ENCODE peak calls at places on chromosomes 5 and 9, in four cellular contexts. Z, J, S and E are unnamed samples.

GRCh38 chr9:120610975-120611689 is 31.2 kb upstream of the CDK5RAP2 start:
- DNase-seq in Z (no peak), J (peak), S (no peak), E (no peak)

GRCh38 chr9:124315856-124316255 is 58.1 kb downstream of the NEK6 start:
- DNase-seq in Z (no peak), J (no peak), S (no peak), E (no peak)

GRCh38 chr9:84325347-84325982 is 15.1 kb downstream of the SLC28A3 start:
- DNase-seq in Z (no peak), J (no peak), S (no peak), E (no peak)

GRCh38 chr5:150279618-150280017 is 10.0 kb downstream of the CAMK2A start:
- DNase-seq in Z (no peak), J (no peak), S (no peak), E (peak)

GRCh38 chr9:37060821-37061220 is 26.8 kb upstream of the PAX5 start:
- DNase-seq in Z (no peak), J (no peak), S (no peak), E (no peak)

GRCh38 chr9:108609227-108609894 is 246.4 kb downstream of the ACTL7B start:
- DNase-seq in Z (no peak), J (no peak), S (no peak), E (no peak)

GRCh38 chr5:87229780-87230179 is 37.9 kb upstream of the RASA1 start:
- DNase-seq in Z (no peak), J (no peak), S (no peak), E (no peak)

GRCh38 chr5:170483701-170484458 is 19.9 kb upstream of the KCNIP1 start:
- DNase-seq in Z (no peak), J (no peak), S (peak), E (no peak)

GRCh38 chr5:180139731-180140626 is 68.4 kb upstream of the RNF130 start:
- DNase-seq in Z (no peak), J (no peak), S (no peak), E (peak)

GRCh38 chr9:22097712-22098111 is 88.6 kb upstream of the CDKN2B start:
- DNase-seq in Z (no peak), J (no peak), S (no peak), E (no peak)

GRCh38 chr5:163384669-163385068 is 52.7 kb upstream of the CCNG1 start:
- DNase-seq in Z (no peak), J (no peak), S (no peak), E (no peak)

GRCh38 chr9:129487658-129488483 is 133.0 kb downstream of the C9orf50 start:
- DNase-seq in Z (no peak), J (no peak), S (no peak), E (no peak)

GRCh38 chr5:81268797-81269196 is 32.6 kb upstream of the ZCCHC9 start:
- DNase-seq in Z (no peak), J (peak), S (peak), E (no peak)

GRCh38 chr5:98065261-98065909 is 708.1 kb upstream of the RGMB start:
- DNase-seq in Z (no peak), J (no peak), S (no peak), E (no peak)

GRCh38 chr9:99050924-99051323 is 54.0 kb upstream of the TGFBR1 start:
- DNase-seq in Z (no peak), J (no peak), S (no peak), E (no peak)
- TF ChIP-seq PBX3 in Z (no peak), J (no peak), S (no peak), E (no peak)

GRCh38 chr5:135236951-135237791 is 161.9 kb downstream of the MACROH2A1 start:
- DNase-seq in Z (no peak), J (no peak), S (no peak), E (no peak)
- TF ChIP-seq RAD21 in Z (no peak), J (no peak), S (no peak), E (no peak)

GRCh38 chr5:21071986-21072385 is 1084.0 kb upstream of the CDH18 start:
- DNase-seq in Z (no peak), J (no peak), S (no peak), E (no peak)

GRCh38 chr5:21070871-21071270 is 1082.9 kb upstream of the CDH18 start:
- DNase-seq in Z (no peak), J (no peak), S (no peak), E (no peak)

GRCh38 chr5:21067724-21068123 is 1079.7 kb upstream of the CDH18 start:
- DNase-seq in Z (no peak), J (no peak), S (no peak), E (no peak)

DNA sequence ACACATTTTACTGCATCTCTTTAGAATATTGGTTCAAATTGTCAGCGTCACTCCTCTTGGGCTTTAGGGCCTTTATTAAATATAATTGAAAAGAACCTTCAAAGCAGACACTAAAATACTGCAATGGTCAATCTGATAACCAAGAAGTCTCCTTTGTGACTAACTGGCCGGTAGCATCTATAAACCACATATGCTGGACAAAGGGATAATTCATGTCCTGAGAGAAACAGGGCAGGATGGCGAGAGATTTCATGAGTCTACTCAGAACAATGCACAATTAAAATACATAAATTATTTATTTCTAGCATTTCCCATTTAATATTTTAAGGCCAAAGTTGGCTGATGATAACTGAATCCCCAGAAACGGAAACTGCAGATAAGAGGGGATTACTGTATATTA is 1083.4 kb upstream of the CDH18 start:
- DNase-seq in Z (no peak), J (no peak), S (no peak), E (no peak)
- TF ChIP-seq PBX3 in Z (no peak), J (no peak), S (no peak), E (no peak)

GRCh38 chr5:55691265-55692105 is 20.6 kb downstream of the SLC38A9 start:
- DNase-seq in Z (no peak), J (peak), S (peak), E (peak)
- TF ChIP-seq RAD21 in Z (peak), J (peak), S (peak), E (peak)

DNA sequence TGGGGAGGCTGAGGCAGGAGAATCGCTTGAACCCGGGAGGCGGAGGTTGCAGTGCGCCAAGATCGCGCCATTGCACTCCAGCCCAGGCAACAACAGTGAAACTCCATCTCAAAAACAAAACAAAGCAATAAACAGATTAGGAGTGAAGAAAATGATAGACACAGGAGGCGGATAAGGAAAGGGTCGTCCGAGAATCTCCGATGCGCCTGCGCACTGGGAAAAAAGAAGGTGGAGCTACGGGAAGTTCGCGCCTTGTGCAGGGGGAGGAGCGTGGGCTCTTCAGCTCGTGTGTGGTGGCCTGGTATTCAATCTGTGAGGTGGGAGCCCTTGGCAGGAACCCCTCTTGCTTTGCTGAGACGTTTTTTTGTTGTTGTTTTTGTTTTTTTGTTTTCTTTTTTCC is 47.3 kb downstream of the GNA14 start:
- DNase-seq in Z (no peak), J (no peak), S (no peak), E (no peak)
- TF ChIP-seq PBX3 in Z (no peak), J (no peak), S (no peak), E (no peak)

GRCh38 chr5:31066655-31067328 is 126.7 kb upstream of the CDH6 start:
- DNase-seq in Z (no peak), J (no peak), S (no peak), E (no peak)
- TF ChIP-seq RAD21 in Z (no peak), J (no peak), S (no peak), E (no peak)

GRCh38 chr9:112198646-112199045 is 23.5 kb upstream of the SUSD1 start:
- DNase-seq in Z (no peak), J (no peak), S (no peak), E (no peak)

GRCh38 chr9:112200699-112201098 is 25.6 kb upstream of the SUSD1 start:
- DNase-seq in Z (no peak), J (no peak), S (no peak), E (no peak)

GRCh38 chr9:112207451-112207850 is 32.4 kb upstream of the SUSD1 start:
- DNase-seq in Z (no peak), J (no peak), S (no peak), E (no peak)

GRCh38 chr9:112203536-112203935 is 28.4 kb upstream of the SUSD1 start:
- DNase-seq in Z (no peak), J (no peak), S (no peak), E (no peak)
- TF ChIP-seq PBX3 in Z (no peak), J (no peak), S (no peak), E (no peak)

GRCh38 chr9:136876476-136876875 is 9.8 kb upstream of the TRAF2 start:
- DNase-seq in Z (no peak), J (no peak), S (no peak), E (no peak)

GRCh38 chr9:136880651-136881050 is 5.7 kb upstream of the TRAF2 start:
- DNase-seq in Z (no peak), J (no peak), S (no peak), E (no peak)

DNA sequence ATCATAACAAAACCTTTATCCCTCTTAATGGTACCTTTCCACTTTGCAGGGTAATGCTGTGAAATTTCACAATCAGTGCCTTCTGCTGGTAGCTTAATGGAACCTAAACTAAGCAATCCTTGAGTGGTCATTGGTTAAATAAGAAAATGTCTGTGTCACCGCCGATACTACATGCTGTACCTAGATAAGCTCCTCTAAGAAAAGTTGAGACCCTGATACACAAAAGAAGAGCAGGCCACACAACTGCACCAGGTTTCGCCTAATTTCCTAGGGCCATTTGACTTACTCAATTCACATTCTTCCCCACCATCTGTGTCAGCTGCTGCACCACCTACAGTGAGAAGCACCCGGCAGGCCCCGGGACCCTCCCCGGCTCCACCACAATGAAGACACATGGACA is 9.0 kb upstream of the EDF1 start:
- DNase-seq in Z (no peak), J (no peak), S (no peak), E (no peak)
- TF ChIP-seq RAD21 in Z (no peak), J (no peak), S (no peak), E (no peak)

DNA sequence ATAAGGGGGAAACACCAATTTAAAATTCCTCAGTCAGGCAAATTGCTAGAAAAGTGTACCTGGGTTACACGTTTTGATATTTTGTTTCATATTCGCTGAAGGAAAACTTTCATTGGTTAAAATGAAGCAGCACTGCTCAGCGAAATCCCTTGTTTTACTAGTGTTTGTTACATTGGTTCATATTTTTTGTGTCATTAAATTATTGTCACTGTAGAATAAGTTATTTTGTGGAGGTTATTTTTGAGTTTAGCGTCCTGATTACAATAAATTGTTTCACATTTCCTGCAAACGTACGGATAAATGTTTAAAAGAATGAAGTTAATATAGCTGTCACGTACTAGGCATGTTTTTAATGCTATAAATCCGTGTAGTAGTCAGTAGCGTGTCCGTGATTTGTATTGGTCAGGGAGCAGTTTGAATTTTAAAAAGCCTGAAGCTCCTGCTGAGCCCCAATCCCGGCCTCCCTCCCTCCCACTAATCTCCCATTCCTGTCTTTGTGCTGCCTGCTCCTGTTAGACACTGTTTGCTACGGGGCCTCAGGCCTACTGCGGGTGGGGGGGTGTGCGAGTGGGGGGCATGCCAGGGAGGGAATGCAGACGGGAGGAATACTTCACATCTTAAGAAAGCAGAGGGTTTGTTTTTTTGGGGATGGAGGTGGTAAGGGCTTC is 2.0 kb downstream of the NIPBL start:
- DNase-seq in Z (no peak), J (peak), S (no peak), E (peak)
- TF ChIP-seq PBX3 in Z (no peak), J (no peak), S (no peak), E (no peak)

GRCh38 chr9:92171822-92172221 is 56.6 kb upstream of the SPTLC1 start:
- DNase-seq in Z (no peak), J (no peak), S (no peak), E (no peak)

GRCh38 chr9:92171281-92171680 is 56.1 kb upstream of the SPTLC1 start:
- DNase-seq in Z (no peak), J (no peak), S (no peak), E (no peak)

GRCh38 chr9:92170848-92171247 is 55.6 kb upstream of the SPTLC1 start:
- DNase-seq in Z (no peak), J (no peak), S (no peak), E (no peak)

GRCh38 chr9:92175441-92175840 is 60.2 kb upstream of the SPTLC1 start:
- DNase-seq in Z (no peak), J (no peak), S (no peak), E (no peak)

GRCh38 chr9:92173318-92173717 is 58.1 kb upstream of the SPTLC1 start:
- DNase-seq in Z (peak), J (no peak), S (no peak), E (no peak)
- TF ChIP-seq RAD21 in Z (no peak), J (no peak), S (no peak), E (no peak)